ENCODE peak calls at places on chromosomes 6 and 20, in four cellular contexts. L is A549, V is AG10803, Q is HL-60. S is an unnamed sample.

GRCh38 chr6:39684790-39685485 is 40.3 kb downstream of the KIF6 start:
- DNase-seq in L (peak), V (peak), Q (no peak), S (no peak)

GRCh38 chr20:38109657-38110524 is 55.2 kb downstream of the TGM2 start:
- DNase-seq in L (peak), V (peak), Q (no peak), S (no peak)

GRCh38 chr6:39686980-39687379 is 38.2 kb downstream of the KIF6 start:
- DNase-seq in L (no peak), V (no peak), Q (no peak), S (no peak)

GRCh38 chr6:140537834-140538680 is 1163.6 kb upstream of the CITED2 start:
- DNase-seq in L (peak), V (peak), Q (no peak), S (no peak)

GRCh38 chr6:170237999-170238740 is 52.7 kb downstream of the DLL1 start:
- DNase-seq in L (no peak), V (no peak), Q (no peak), S (no peak)

GRCh38 chr6:77092971-77093370 is 370.3 kb downstream of the HTR1B start:
- DNase-seq in L (no peak), V (peak), Q (no peak), S (no peak)

GRCh38 chr20:46058656-46059281 is 29.8 kb downstream of the SLC12A5 start:
- DNase-seq in L (no peak), V (no peak), Q (peak), S (no peak)

GRCh38 chr6:137692806-137693205 is 174.3 kb upstream of the TNFAIP3 start:
- DNase-seq in L (peak), V (peak), Q (no peak), S (no peak)

GRCh38 chr6:24933868-24934401 is 1.8 kb downstream of the RIPOR2 start:
- DNase-seq in L (peak), V (no peak), Q (no peak), S (peak)

GRCh38 chr6:97361286-97361685 is 78.3 kb upstream of the MMS22L start:
- DNase-seq in L (peak), V (no peak), Q (no peak), S (no peak)

DNA sequence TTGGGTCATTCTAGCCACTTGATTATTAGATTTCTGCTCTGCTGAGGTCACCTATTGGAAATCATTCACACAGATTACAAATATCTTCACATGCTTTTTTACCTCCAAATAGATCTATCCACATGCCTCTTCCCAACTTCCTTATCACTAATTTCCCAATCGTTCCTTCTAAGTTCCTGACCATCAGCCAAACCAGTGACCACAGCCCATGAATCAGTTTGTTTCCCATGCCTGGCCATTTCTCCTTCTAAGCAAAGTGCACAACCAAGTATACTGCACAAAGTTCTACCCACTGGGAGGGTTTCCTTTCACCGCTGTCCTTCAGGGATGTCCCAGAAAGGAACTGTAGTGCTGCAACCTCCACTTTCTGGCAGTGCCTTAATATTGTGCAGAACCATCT is 140.5 kb upstream of the SYNDIG1 start:
- DNase-seq in L (no peak), V (peak), Q (no peak), S (no peak)
- H3K4me3 ChIP-seq in L (no peak), V (no peak), Q (no peak), S (no peak)

DNA sequence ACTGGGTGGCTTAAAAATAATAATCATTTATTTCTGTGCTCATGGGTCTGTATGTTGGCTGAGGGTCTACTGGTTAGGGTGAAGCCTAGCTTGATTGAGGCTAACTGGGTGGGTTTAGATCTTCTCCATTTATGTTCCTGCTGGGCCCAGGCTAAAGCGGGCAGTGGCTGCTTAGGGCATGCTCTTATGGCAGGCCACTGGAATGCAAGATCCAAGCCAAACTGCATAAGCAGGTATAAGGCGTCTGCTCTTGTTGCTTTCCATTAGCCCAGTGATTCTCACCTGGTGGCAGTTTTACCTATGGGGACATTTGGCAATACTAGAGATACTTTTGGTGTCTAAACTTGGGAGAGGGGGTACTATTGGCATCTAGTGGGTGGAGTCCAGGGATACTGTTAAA is 44.5 kb downstream of the QKI start:
- DNase-seq in L (no peak), V (no peak), Q (no peak), S (no peak)
- H3K4me3 ChIP-seq in L (no peak), V (no peak), Q (no peak), S (no peak)

GRCh38 chr6:145241039-145241438 is 494.3 kb downstream of the EPM2A start:
- DNase-seq in L (peak), V (peak), Q (no peak), S (no peak)
- H3K4me3 ChIP-seq in L (no peak), V (no peak), Q (no peak), S (no peak)

DNA sequence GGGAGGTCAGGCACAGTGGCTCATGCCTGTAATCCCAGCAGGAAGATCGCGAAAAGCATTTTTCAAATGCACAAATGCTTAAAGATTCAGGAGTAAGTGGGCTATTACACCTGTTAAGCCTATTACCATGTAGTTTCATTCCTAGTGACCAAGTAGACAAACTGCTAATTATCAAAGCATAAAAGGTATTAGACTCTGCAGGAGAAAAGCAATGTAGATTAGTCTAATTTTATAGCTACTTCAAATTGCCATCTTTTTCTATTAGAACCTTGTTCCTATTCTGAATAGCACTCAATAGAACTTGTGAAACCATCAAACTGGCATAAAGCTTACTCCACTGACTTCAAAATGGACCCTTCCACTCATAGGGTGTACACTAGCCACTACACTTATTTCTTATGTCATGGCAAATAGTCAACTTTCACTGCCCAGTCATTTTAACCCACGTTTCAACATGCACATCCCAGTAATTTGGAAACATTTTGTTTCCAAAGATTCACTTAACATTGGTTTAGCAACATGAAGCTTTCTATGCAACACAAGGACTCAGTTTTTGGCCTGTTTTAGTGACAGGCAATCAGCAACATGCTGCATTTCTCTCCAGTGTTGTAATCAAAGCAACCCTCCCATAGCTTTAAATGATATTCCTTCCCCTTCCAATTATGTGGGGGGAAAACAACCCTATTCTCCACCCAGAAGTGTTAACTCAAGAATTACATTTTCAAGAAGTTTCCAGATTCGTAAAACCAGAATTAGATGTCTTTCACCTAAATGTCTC is 3.9 kb downstream of the EEF1A1 start:
- DNase-seq in L (no peak), V (no peak), Q (peak), S (no peak)
- H3K4me3 ChIP-seq in L (peak), V (peak), Q (peak), S (no peak)

S was measured in CD8-positive, alpha-beta memory T cell.